ENCODE peak calls at places on chromosomes 16 and 17, in seven cellular contexts. U is stomach; I is left ventricle myocardium inferior; S is naive thymus-derived CD4-positive, alpha-beta T cell; C is heart right ventricle; W is hepatocyte; V is body of pancreas. E is an unnamed sample. For H3K4me1 and H3K27me3, the result is how much of the 10 kb centered on the place peaks cover.

GRCh38 chr17:10316986-10317834 is 55.6 kb downstream of the MYH13 start:
- DNase-seq in U (peak), I (peak), S (no peak), C (peak), W (peak), V (peak), E (peak)

GRCh38 chr17:40564883-40565744 is at the start of gene CCR7:
- DNase-seq in U (peak), I (no peak), S (peak), C (no peak), W (no peak), V (no peak), E (no peak)

GRCh38 chr17:39204245-39204644 is 4.2 kb downstream of the RPL19 start:
- DNase-seq in U (no peak), I (no peak), S (no peak), C (no peak), W (no peak), V (no peak), E (no peak)

GRCh38 chr16:87955302-87956168 is 4.3 kb downstream of the BANP start:
- DNase-seq in U (no peak), I (no peak), S (no peak), C (no peak), W (no peak), V (no peak), E (no peak)

GRCh38 chr17:50637829-50638571 is 3.3 kb downstream of the ABCC3 start:
- DNase-seq in U (no peak), I (no peak), S (no peak), C (no peak), W (no peak), V (no peak), E (no peak)

GRCh38 chr17:59505610-59506276 is 59.7 kb upstream of the DHX40 start:
- DNase-seq in U (no peak), I (no peak), S (no peak), C (no peak), W (peak), V (no peak), E (no peak)

GRCh38 chr16:87945351-87946042 is 5.7 kb upstream of the BANP start:
- DNase-seq in U (peak), I (peak), S (peak), C (peak), W (peak), V (peak), E (peak)

GRCh38 chr16:88453621-88454314 is 688 bp downstream of the ZFPM1 start:
- DNase-seq in U (no peak), I (no peak), S (no peak), C (no peak), W (peak), V (peak), E (no peak)

GRCh38 chr17:67606471-67606870 is 111.3 kb upstream of the NOL11 start:
- DNase-seq in U (peak), I (peak), S (no peak), C (peak), W (no peak), V (peak), E (no peak)

GRCh38 chr16:27317738-27318398 is 4.1 kb downstream of the IL4R start:
- DNase-seq in U (no peak), I (no peak), S (peak), C (no peak), W (no peak), V (no peak), E (no peak)

GRCh38 chr16:57640185-57640584 is 11.8 kb downstream of the ADGRG1 start:
- DNase-seq in U (no peak), I (no peak), S (no peak), C (no peak), W (no peak), V (no peak), E (no peak)

GRCh38 chr17:78745407-78746088 is 36.5 kb downstream of the CYTH1 start:
- DNase-seq in U (no peak), I (no peak), S (peak), C (no peak), W (peak), V (peak), E (no peak)

GRCh38 chr16:88015806-88016140 is 64.5 kb downstream of the BANP start:
- DNase-seq in U (no peak), I (no peak), S (no peak), C (no peak), W (no peak), V (no peak), E (no peak)

GRCh38 chr17:65193305-65194293 is 56.4 kb downstream of the RGS9 start:
- DNase-seq in U (no peak), I (no peak), S (no peak), C (no peak), W (no peak), V (no peak), E (no peak)

GRCh38 chr16:81524382-81524781 is 79.8 kb downstream of the CMIP start:
- DNase-seq in U (no peak), I (no peak), S (no peak), C (no peak), W (no peak), V (no peak), E (no peak)

GRCh38 chr16:8607214-8607613 is 14.3 kb upstream of the METTL22 start:
- DNase-seq in U (no peak), I (no peak), S (no peak), C (no peak), W (no peak), V (no peak), E (no peak)

GRCh38 chr17:45238155-45238774 is 16.6 kb downstream of the FMNL1 start:
- DNase-seq in U (no peak), I (no peak), S (no peak), C (no peak), W (no peak), V (no peak), E (no peak)

GRCh38 chr16:80964351-80964750 is 42.3 kb downstream of the CMC2 start:
- DNase-seq in U (no peak), I (no peak), S (no peak), C (no peak), W (no peak), V (no peak), E (no peak)

GRCh38 chr16:73034374-73034773 is 13.6 kb downstream of the ZFHX3 start:
- DNase-seq in U (no peak), I (no peak), S (no peak), C (no peak), W (no peak), V (no peak), E (no peak)

GRCh38 chr17:77287432-77288068 is 146.8 kb downstream of the SEC14L1 start:
- DNase-seq in U (peak), I (peak), S (no peak), C (peak), W (peak), V (peak), E (peak)

GRCh38 chr17:187130-187529 is 5.7 kb upstream of the DOC2B start:
- DNase-seq in U (no peak), I (no peak), S (no peak), C (no peak), W (no peak), V (no peak), E (no peak)

GRCh38 chr17:18932360-18933055 is 19.5 kb upstream of the SLC5A10 start:
- DNase-seq in U (no peak), I (no peak), S (peak), C (no peak), W (no peak), V (no peak), E (no peak)

GRCh38 chr16:86609115-86609514 is 30.8 kb downstream of the FOXL1 start:
- DNase-seq in U (no peak), I (no peak), S (no peak), C (no peak), W (no peak), V (no peak), E (peak)

GRCh38 chr16:16151315-16151714 is 72.0 kb downstream of the ABCC6 start:
- DNase-seq in U (no peak), I (no peak), S (no peak), C (no peak), W (no peak), V (no peak), E (no peak)

GRCh38 chr16:81190667-81191066 is 47.8 kb upstream of the BCO1 start:
- DNase-seq in U (no peak), I (no peak), S (no peak), C (no peak), W (no peak), V (no peak), E (peak)

GRCh38 chr17:61412860-61413653 is 13.4 kb downstream of the TBX2 start:
- DNase-seq in U (no peak), I (no peak), S (no peak), C (no peak), W (peak), V (no peak), E (no peak)

GRCh38 chr16:85037050-85037410 is 9.4 kb downstream of the KIAA0513 start:
- DNase-seq in U (no peak), I (no peak), S (no peak), C (no peak), W (no peak), V (no peak), E (peak)

GRCh38 chr16:815861-816260 is 15.3 kb upstream of the GNG13 start:
- DNase-seq in U (no peak), I (no peak), S (no peak), C (no peak), W (no peak), V (no peak), E (no peak)

GRCh38 chr16:23504453-23505179 is 5.7 kb downstream of the GGA2 start:
- DNase-seq in U (peak), I (no peak), S (no peak), C (peak), W (peak), V (peak), E (peak)

GRCh38 chr17:57667461-57667923 is 77.6 kb downstream of the CCDC182 start:
- DNase-seq in U (peak), I (no peak), S (no peak), C (no peak), W (no peak), V (peak), E (no peak)

GRCh38 chr16:31452631-31453106 is 6.6 kb upstream of the ARMC5 start:
- DNase-seq in U (no peak), I (no peak), S (no peak), C (no peak), W (no peak), V (no peak), E (no peak)

GRCh38 chr17:43517615-43518386 is 28.3 kb downstream of the ETV4 start:
- DNase-seq in U (no peak), I (no peak), S (no peak), C (no peak), W (no peak), V (no peak), E (no peak)

GRCh38 chr17:39231587-39232551 is 6.1 kb upstream of the STAC2 start:
- DNase-seq in U (peak), I (peak), S (peak), C (peak), W (peak), V (peak), E (peak)

GRCh38 chr16:57892041-57892440 is 78.9 kb downstream of the CNGB1 start:
- DNase-seq in U (no peak), I (no peak), S (no peak), C (no peak), W (no peak), V (no peak), E (no peak)

GRCh38 chr17:34979650-34980352 is 511 bp upstream of the LIG3 start:
- DNase-seq in U (no peak), I (no peak), S (no peak), C (no peak), W (no peak), V (no peak), E (peak)

GRCh38 chr16:2848933-2849332 is 9.0 kb downstream of the PRSS22 start:
- DNase-seq in U (no peak), I (no peak), S (no peak), C (no peak), W (no peak), V (no peak), E (no peak)

GRCh38 chr16:87375426-87376135 is 8.0 kb downstream of the FBXO31 start:
- DNase-seq in U (no peak), I (no peak), S (no peak), C (no peak), W (no peak), V (no peak), E (no peak)

DNA sequence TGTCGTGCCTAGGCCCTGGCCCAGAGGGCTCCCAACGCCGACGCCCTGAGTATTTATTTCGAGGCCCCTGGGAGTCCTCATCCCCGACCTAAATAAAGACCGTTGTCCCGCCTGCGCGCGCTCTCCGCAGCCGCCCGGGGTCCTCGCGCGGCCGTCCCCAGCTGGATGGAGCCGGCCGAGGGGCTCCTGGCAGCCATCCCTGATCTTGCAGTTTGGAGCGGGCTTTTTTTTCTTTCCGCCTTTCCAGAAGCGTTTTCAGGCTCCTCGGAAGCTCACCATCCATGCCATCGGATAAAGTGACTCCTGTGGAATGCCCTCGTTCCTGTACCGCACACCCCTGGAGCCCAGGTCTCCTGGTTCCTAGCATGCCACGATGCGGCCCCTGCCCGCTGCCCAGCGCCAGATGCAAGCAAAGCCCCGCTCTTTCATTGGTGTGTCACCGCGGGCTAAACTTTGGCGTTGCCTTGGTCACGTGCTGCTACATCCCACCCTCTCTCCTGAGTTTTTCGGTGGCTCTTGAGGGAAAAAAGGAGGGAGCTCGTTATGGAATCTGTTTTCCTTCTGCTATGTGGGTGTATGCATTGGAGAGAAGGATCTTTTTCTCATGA is 716 bp downstream of the TMEM94 start:
- DNase-seq in U (peak), I (no peak), S (no peak), C (peak), W (peak), V (peak), E (peak)
- H3K27ac ChIP-seq in U (peak), I (peak), S (peak), C (peak), W (peak), V (peak), E (peak)

GRCh38 chr17:72119280-72119962 is 1.4 kb upstream of the SOX9 start:
- DNase-seq in U (no peak), I (no peak), S (no peak), C (no peak), W (no peak), V (no peak), E (no peak)
- H3K4me1 ChIP-seq in U (half or more), I (half or more), S (under half), C (under half), W (under half), V (under half), E (under half)

DNA sequence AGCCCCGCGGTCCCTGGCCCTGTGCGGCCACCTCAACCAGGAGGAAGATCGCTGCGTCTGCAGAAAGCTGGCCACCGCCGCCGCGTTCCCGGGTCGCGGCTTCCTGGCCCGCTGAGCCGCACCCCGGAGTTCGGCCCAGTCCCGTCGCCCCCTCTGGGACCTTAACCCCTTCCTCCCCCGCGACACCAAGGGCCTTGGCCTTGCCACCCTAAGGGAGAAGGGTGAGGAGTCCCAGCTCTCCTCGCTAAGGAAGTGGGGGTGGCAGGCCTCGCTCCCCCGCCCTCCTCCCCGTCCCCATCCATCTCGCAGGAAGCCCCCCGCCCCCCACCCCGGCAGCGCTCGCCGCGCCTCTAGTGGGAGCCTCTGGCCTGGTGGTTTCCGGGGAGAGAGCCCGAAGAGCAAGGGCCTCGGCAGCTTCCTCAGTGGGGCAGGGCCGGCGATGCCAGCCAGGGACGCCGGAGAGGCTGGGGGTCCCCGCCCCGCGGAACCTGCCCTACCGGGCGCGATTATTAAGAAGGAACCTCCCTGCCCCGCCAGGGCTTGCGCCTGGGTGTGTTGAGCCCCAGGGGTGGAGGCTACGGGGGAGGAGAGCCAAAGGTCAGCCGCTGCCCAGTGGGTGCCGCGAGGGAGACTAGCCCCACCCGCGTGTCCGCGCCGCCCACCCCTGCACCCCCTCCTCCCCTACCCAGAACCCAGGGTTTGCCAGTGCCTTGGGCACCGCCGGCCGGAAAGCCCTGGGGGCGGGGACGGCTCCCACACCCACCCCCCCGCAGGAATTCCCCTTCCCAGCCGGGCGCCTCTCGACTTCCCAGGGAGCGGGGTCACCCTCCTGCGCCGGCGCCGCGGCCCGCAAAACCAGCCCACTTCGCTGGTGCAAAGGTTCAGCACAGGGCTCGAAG is 6.8 kb downstream of the CBX4 start:
- DNase-seq in U (peak), I (peak), S (no peak), C (peak), W (peak), V (peak), E (no peak)
- H3K27me3 ChIP-seq in U (under half), I (under half), S (under half), C (under half), W (under half), V (under half), E (under half)

GRCh38 chr17:70171159-70171558 is 1.8 kb downstream of the KCNJ2 start:
- DNase-seq in U (no peak), I (no peak), S (no peak), C (no peak), W (no peak), V (no peak), E (no peak)

GRCh38 chr17:70173646-70174045 is 4.3 kb downstream of the KCNJ2 start:
- DNase-seq in U (no peak), I (no peak), S (no peak), C (no peak), W (peak), V (no peak), E (no peak)

GRCh38 chr17:70172921-70173320 is 3.6 kb downstream of the KCNJ2 start:
- DNase-seq in U (no peak), I (no peak), S (no peak), C (no peak), W (no peak), V (no peak), E (no peak)

GRCh38 chr17:70169707-70170597 is 620 bp downstream of the KCNJ2 start:
- DNase-seq in U (no peak), I (peak), S (no peak), C (no peak), W (peak), V (no peak), E (no peak)

DNA sequence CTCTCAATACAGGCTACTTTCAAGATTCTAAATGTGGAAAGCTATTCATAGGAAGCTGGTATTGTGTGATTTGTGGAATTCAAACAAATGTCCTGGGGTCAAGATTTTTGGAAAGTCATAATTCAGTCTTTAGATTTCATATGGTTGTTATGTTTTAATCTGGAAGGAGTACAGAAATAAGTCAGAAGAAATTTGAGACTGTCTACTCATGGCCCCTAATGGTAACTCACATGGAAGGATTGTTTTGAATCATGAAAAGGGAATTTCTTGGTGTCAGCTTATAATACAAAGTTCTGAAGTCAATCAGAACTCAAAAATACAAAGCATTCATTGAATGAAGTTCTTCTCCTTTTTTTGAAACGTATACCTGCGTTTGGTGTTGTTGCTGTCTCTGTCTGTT is 3.1 kb downstream of the KCNJ2 start:
- DNase-seq in U (no peak), I (no peak), S (no peak), C (no peak), W (no peak), V (no peak), E (no peak)
- H3K27ac ChIP-seq in U (no peak), I (peak), S (no peak), C (peak), W (no peak), V (no peak), E (no peak)

GRCh38 chr16:71698491-71698890 is 26.0 kb downstream of the PHLPP2 start:
- DNase-seq in U (no peak), I (no peak), S (no peak), C (no peak), W (no peak), V (no peak), E (no peak)

GRCh38 chr16:71703324-71703723 is 21.2 kb downstream of the PHLPP2 start:
- DNase-seq in U (no peak), I (no peak), S (no peak), C (no peak), W (no peak), V (no peak), E (no peak)

GRCh38 chr16:71700822-71701221 is 23.7 kb downstream of the PHLPP2 start:
- DNase-seq in U (no peak), I (no peak), S (no peak), C (no peak), W (no peak), V (no peak), E (no peak)
- H3K4me1 ChIP-seq in U (under half), I (under half), S (under half), C (under half), W (under half), V (under half), E (under half)

DNA sequence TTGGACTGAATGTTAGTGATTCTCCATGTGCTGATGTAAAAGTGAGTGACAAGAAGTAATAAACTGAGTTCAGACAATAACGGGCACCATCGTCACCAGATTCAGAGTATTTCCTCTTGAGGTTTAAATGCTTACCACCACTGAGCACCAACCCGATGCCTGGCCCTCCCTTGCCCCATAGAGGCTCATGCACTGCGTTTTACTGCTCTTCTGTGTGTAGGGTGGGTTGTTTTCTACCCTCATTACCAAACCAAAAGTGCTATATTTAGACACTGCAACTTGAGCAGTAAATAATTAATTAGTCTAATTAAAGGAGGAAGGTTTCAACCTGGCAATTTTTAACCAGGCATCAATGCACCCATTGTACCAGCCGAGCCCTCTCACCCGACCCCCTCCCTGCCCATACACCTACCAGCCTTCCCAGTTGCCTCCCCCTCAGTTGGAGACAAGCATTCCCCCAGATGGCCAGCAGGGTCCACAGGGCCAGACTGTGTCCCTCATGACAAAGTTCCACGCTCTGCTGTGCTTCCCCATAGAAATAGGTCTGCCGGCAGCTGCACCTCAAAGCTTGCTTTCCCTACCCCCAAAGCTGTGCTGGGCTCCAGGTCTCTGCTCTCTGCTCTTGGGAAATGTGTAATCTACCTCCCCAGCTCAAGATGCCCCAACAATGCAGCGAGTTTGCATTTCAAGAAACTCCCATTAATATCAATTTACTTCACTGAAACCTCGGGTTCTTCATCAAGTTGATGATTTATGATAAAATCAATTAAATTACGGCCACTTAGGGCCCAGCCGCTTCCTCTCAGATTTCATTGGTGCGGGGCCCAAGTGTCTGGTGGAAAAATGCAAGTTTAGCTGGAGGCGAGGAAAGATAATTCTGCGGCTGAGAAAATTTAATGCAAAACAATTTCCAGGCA is 16.0 kb downstream of the HOXB4 start:
- DNase-seq in U (no peak), I (no peak), S (no peak), C (no peak), W (no peak), V (no peak), E (no peak)
- H3K27me3 ChIP-seq in U (under half), I (half or more), S (under half), C (half or more), W (half or more), V (under half), E (under half)